ENCODE peak calls at places on chromosomes 3 and 15, in five cellular contexts. G is GM12864, D is progenitor cell of endocrine pancreas, M is endothelial cell, T is colonic mucosa. R is an unnamed sample.

GRCh38 chr3:99366663-99367429 is 271.5 kb upstream of the COL8A1 start:
- DNase-seq in D (no peak), M (no peak), T (no peak), G (no peak), R (no peak)

GRCh38 chr3:50628601-50629000 is 11.7 kb downstream of the MAPKAPK3 start:
- DNase-seq in M (no peak), T (no peak), G (no peak), D (no peak), R (no peak)

GRCh38 chr3:196192036-196193001 is 18.9 kb downstream of the ZDHHC19 start:
- DNase-seq in D (no peak), M (no peak), T (peak), G (peak), R (no peak)

GRCh38 chr15:90059208-90059985 is 42.9 kb downstream of the IDH2 start:
- DNase-seq in D (no peak), G (peak), M (peak), T (peak), R (no peak)

GRCh38 chr3:117348881-117349280 is 639.3 kb downstream of the TUSC7 start:
- DNase-seq in G (no peak), M (no peak), D (no peak), T (no peak), R (no peak)

GRCh38 chr3:174700736-174701135 is 158.4 kb upstream of the NAALADL2 start:
- DNase-seq in G (no peak), M (no peak), D (no peak), T (no peak), R (no peak)

GRCh38 chr15:73907018-73907394 is 19.3 kb upstream of the LOXL1 start:
- DNase-seq in T (no peak), G (no peak), D (no peak), M (no peak), R (no peak)

GRCh38 chr15:100788080-100788730 is 91.4 kb upstream of the ALDH1A3 start:
- DNase-seq in D (no peak), M (no peak), G (no peak), T (no peak), R (no peak)

GRCh38 chr15:77869021-77869895 is 208.3 kb downstream of the TBC1D2B start:
- DNase-seq in D (no peak), M (no peak), G (no peak), T (no peak), R (peak)

GRCh38 chr3:157738441-157738840 is 235.2 kb upstream of the VEPH1 start:
- DNase-seq in D (no peak), M (no peak), T (no peak), G (no peak), R (no peak)

GRCh38 chr3:133097214-133097613 is 59.0 kb downstream of the TMEM108 start:
- DNase-seq in G (no peak), M (no peak), D (no peak), T (no peak), R (no peak)

GRCh38 chr15:62254137-62254934 is 89.3 kb upstream of the C2CD4B start:
- DNase-seq in T (peak), G (no peak), M (peak), D (peak), R (peak)

GRCh38 chr3:45599984-45600650 is 5.6 kb downstream of the LIMD1 start:
- DNase-seq in D (no peak), T (peak), G (no peak), M (no peak), R (no peak)

GRCh38 chr3:16294854-16295253 is 29.8 kb downstream of the OXNAD1 start:
- DNase-seq in T (no peak), G (no peak), M (no peak), D (no peak), R (no peak)
- TF ChIP-seq CTCF in T (no peak), G (no peak), M (no peak), D (no peak), R (no peak)

DNA sequence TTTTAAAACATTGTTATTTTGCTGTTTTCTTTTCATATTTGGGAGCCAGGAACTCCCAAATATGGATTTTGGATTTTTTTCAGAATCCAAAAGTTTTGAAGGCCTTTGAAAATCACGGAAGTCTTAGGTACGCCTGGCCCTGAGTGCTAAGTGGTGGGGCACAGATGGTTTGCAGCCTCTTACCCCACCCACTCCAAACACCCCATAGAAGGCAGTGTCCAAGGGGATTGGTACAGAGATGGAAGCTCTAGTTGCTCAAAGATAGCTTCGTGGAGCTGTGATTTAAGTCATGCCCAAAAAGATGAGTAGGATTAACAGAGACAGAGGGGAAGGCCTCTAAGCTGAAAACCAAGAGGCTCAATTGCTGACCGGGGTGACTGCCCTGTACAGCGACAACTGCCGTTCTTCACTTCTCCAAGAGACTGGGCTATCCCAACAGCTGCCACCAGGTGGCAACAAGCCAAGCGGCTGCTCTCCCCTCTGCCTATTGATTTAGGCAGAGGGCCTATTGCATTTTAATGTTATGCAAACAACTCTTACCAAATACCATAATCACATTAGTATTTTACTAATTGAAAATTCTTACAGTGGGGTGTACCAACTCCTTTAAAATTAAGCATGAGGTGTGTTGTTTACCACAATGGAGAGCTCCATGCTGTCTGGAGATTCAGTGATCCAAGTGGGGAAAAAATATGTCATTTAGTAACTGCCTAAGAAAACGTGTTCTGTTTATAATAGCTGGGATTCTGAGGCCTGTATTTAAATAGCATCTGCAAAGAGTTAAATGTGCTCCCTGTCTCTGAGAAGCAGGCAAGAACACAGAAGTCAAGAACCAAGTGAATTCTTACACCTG is 64.0 kb upstream of the C15orf61 start:
- DNase-seq in T (peak), G (peak), D (peak), M (peak), R (peak)
- TF ChIP-seq CTCF in T (peak), G (peak), D (peak), M (peak), R (peak)

GRCh38 chr3:37571269-37571668 is 290.4 kb upstream of the CTDSPL start:
- DNase-seq in G (no peak), M (no peak), D (no peak), T (no peak), R (no peak)
- TF ChIP-seq CTCF in G (no peak), M (no peak), D (no peak), T (no peak), R (peak)

GRCh38 chr3:66413151-66413751 is 87.6 kb downstream of the LRIG1 start:
- DNase-seq in D (no peak), M (no peak), T (no peak), G (no peak), R (peak)
- TF ChIP-seq CTCF in D (no peak), M (no peak), T (no peak), G (no peak), R (peak)